ENCODE peak calls at places on chromosomes 3 and 15, in nine cellular contexts. N is GM23338; S is BJ; D is AG04449; L is colonic mucosa; A is pancreas; V is hepatocyte; W is gastrocnemius medialis; R is CD4-positive, CD25-positive, alpha-beta regulatory T cell. T is an unnamed sample.

GRCh38 chr3:175065492-175065891 is 206.4 kb downstream of the NAALADL2 start:
- DNase-seq in A (no peak), S (no peak), R (no peak), D (no peak), W (no peak), L (no peak), N (no peak), V (no peak), T (no peak)

GRCh38 chr15:41559489-41560177 is 621 bp downstream of the TYRO3 start:
- DNase-seq in N (no peak), A (no peak), S (no peak), D (no peak), V (peak), W (no peak), L (peak), R (no peak), T (no peak)

GRCh38 chr15:53918180-53919079 is 59.8 kb upstream of the UNC13C start:
- DNase-seq in W (no peak), L (no peak), D (no peak), N (no peak), A (no peak), R (no peak), V (peak), S (no peak), T (no peak)

GRCh38 chr15:56923174-56923579 is 4.7 kb downstream of the TCF12 start:
- DNase-seq in N (no peak), V (no peak), W (no peak), A (no peak), L (no peak), R (no peak), D (no peak), S (no peak), T (no peak)

GRCh38 chr15:67093146-67093874 is 27.9 kb downstream of the SMAD3 start:
- DNase-seq in R (no peak), L (no peak), A (no peak), N (no peak), W (no peak), S (no peak), D (no peak), V (no peak), T (no peak)

GRCh38 chr15:31442203-31443090 is 115.8 kb downstream of the KLF13 start:
- DNase-seq in N (peak), W (no peak), A (no peak), V (peak), L (peak), R (no peak), S (peak), D (peak), T (peak)

GRCh38 chr3:188170461-188171459 is 16.8 kb downstream of the LPP start:
- DNase-seq in R (peak), L (peak), A (no peak), V (peak), S (no peak), W (no peak), N (no peak), D (no peak), T (no peak)

GRCh38 chr15:92992712-92993111 is 92.6 kb downstream of the CHD2 start:
- DNase-seq in S (no peak), R (no peak), L (no peak), V (no peak), W (peak), N (no peak), A (no peak), D (no peak), T (no peak)

GRCh38 chr15:48144889-48145288 is 24.1 kb downstream of the SLC24A5 start:
- DNase-seq in A (no peak), V (no peak), D (no peak), R (peak), N (no peak), L (no peak), S (no peak), W (no peak), T (no peak)

GRCh38 chr15:42010434-42010833 is 10.4 kb downstream of the PLA2G4E start:
- DNase-seq in N (no peak), L (no peak), D (no peak), A (no peak), V (peak), R (peak), W (no peak), S (no peak), T (no peak)

GRCh38 chr3:138875754-138876664 is 41.3 kb upstream of the PIK3CB start:
- DNase-seq in N (no peak), L (no peak), S (no peak), R (peak), W (no peak), D (no peak), V (peak), A (no peak), T (no peak)

GRCh38 chr3:31610700-31611275 is 78.1 kb downstream of the STT3B start:
- DNase-seq in D (no peak), L (peak), R (no peak), W (no peak), S (no peak), V (peak), N (peak), A (no peak), T (no peak)

GRCh38 chr3:11155341-11156025 is 1.2 kb downstream of the HRH1 start:
- DNase-seq in A (no peak), D (no peak), S (peak), V (peak), L (peak), N (peak), R (peak), W (peak), T (peak)

GRCh38 chr15:80953001-80953952 is 36.3 kb downstream of the MESD start:
- DNase-seq in N (no peak), V (no peak), S (no peak), A (no peak), L (no peak), W (no peak), R (no peak), D (no peak), T (no peak)

GRCh38 chr3:37937156-37937555 is 53.4 kb upstream of the VILL start:
- DNase-seq in N (no peak), L (no peak), D (no peak), V (no peak), A (no peak), S (no peak), R (no peak), W (no peak), T (no peak)

GRCh38 chr3:11435420-11435819 is 163.2 kb downstream of the ATG7 start:
- DNase-seq in R (no peak), V (no peak), L (no peak), A (no peak), N (no peak), W (no peak), D (no peak), S (no peak), T (no peak)

GRCh38 chr3:16808393-16809107 is 76.2 kb upstream of the PLCL2 start:
- DNase-seq in V (no peak), L (no peak), A (no peak), S (no peak), W (no peak), N (no peak), R (no peak), D (no peak), T (no peak)

GRCh38 chr3:78887608-78888011 is 880.2 kb downstream of the ROBO1 start:
- DNase-seq in A (no peak), L (no peak), S (no peak), V (no peak), W (no peak), R (no peak), D (no peak), N (no peak), T (peak)

GRCh38 chr3:186783731-186784515 is 546 bp downstream of the EIF4A2 start:
- DNase-seq in R (peak), N (peak), S (no peak), A (peak), L (peak), V (peak), W (peak), D (no peak), T (no peak)

GRCh38 chr3:72185549-72186484 is 400.9 kb upstream of the PROK2 start:
- DNase-seq in A (no peak), D (peak), L (no peak), R (no peak), S (peak), N (no peak), V (peak), W (no peak), T (no peak)

GRCh38 chr3:183817111-183817510 is 8.3 kb downstream of the MAP6D1 start:
- DNase-seq in D (no peak), S (no peak), N (no peak), A (no peak), R (no peak), W (no peak), L (no peak), V (no peak), T (no peak)

GRCh38 chr3:32873491-32874130 is 55.8 kb downstream of the TRIM71 start:
- DNase-seq in L (no peak), W (no peak), D (no peak), N (no peak), R (no peak), A (no peak), S (no peak), V (no peak), T (no peak)

GRCh38 chr3:45611619-45612018 is 17.1 kb downstream of the LIMD1 start:
- DNase-seq in A (no peak), R (no peak), S (no peak), N (no peak), L (no peak), V (no peak), W (no peak), D (no peak), T (no peak)

GRCh38 chr3:37729119-37729518 is 132.6 kb upstream of the CTDSPL start:
- DNase-seq in S (no peak), R (no peak), N (no peak), V (no peak), D (no peak), W (no peak), A (no peak), L (no peak), T (no peak)

GRCh38 chr15:81106560-81106959 is 27.5 kb upstream of the CFAP161 start:
- DNase-seq in N (peak), R (peak), L (peak), D (peak), W (peak), V (peak), A (no peak), S (peak), T (peak)

GRCh38 chr3:158801200-158801599 is 654 bp upstream of the MFSD1 start:
- DNase-seq in R (peak), A (no peak), L (peak), S (no peak), N (peak), D (no peak), V (peak), W (no peak), T (no peak)

GRCh38 chr3:52810923-52811322 is 16.3 kb downstream of the ITIH3 start:
- DNase-seq in A (no peak), D (no peak), S (no peak), N (no peak), R (no peak), L (no peak), V (no peak), W (no peak), T (no peak)

GRCh38 chr3:157785071-157785826 is 282.0 kb upstream of the VEPH1 start:
- DNase-seq in V (peak), N (peak), R (no peak), S (peak), D (peak), A (no peak), W (peak), L (no peak), T (peak)

GRCh38 chr3:171883257-171883892 is 40.2 kb downstream of the TMEM212 start:
- DNase-seq in S (no peak), V (no peak), N (no peak), W (no peak), D (no peak), R (no peak), L (no peak), A (no peak), T (no peak)

GRCh38 chr15:84721381-84721780 is 5.4 kb upstream of the SEC11A start:
- DNase-seq in L (no peak), A (no peak), N (no peak), D (no peak), S (no peak), V (no peak), R (peak), W (no peak), T (no peak)

GRCh38 chr3:69410301-69410700 is 24.4 kb upstream of the FRMD4B start:
- DNase-seq in A (peak), R (peak), V (peak), S (no peak), N (peak), D (no peak), W (peak), L (peak), T (no peak)

GRCh38 chr15:74529911-74530310 is 11.1 kb upstream of the ARID3B start:
- DNase-seq in S (no peak), W (no peak), D (no peak), L (no peak), V (no peak), R (no peak), A (no peak), N (no peak), T (no peak)

GRCh38 chr3:12470111-12470510 is 14.2 kb upstream of the TSEN2 start:
- DNase-seq in N (no peak), D (no peak), V (no peak), L (no peak), W (no peak), A (no peak), S (no peak), R (no peak), T (no peak)

GRCh38 chr15:56001476-56002078 is 8.2 kb upstream of the NEDD4 start:
- DNase-seq in S (no peak), L (no peak), W (no peak), N (no peak), V (no peak), A (no peak), R (no peak), D (no peak), T (no peak)

DNA sequence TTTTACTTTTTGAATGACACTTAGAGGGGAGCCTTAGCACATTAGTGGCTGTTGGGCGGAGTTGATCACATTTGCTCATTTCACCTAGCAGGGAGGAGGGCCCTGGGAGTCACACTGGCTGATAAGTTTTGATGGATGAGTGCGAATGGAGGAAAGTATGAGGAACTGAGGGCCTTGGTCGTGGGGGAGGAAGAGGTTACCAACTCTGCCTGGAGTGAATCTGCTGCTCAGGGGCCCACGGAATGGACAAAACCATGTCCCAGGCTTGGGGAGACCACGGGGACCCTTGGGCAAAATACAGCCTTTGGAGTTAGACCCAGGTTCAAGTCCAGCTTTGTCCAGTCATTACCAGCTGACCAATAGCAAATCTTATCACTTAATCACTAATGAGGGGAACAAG is 5.1 kb upstream of the FLNB start:
- DNase-seq in V (no peak), L (no peak), N (no peak), S (no peak), R (no peak), D (no peak), A (no peak), W (no peak), T (no peak)
- H3K4me3 ChIP-seq in V (no peak), L (no peak), N (no peak), S (no peak), R (no peak), D (no peak), A (no peak), W (no peak), T (no peak)

DNA sequence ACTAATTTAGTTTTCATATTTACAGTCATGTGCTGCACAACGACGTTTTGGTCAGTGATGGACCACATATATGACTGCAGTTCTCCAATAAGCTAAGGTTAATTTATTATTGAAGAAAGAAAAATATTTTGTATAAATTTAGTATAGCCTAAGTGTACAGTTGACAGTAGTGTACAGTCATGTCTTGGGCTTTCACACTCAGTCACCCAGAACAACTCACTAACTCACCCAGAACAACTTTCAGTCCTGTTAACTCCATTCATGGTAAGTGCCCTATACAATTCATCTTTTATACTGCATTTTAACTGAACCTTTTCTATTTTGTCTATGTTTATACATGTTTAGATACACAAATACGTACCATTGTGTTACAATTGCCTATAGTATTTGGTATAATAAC is 3.8 kb upstream of the GABRR3 start:
- DNase-seq in D (no peak), V (no peak), A (no peak), W (no peak), R (no peak), N (no peak), L (no peak), S (no peak), T (no peak)
- H3K4me3 ChIP-seq in D (no peak), V (no peak), A (no peak), W (no peak), R (peak), N (peak), L (no peak), S (no peak), T (no peak)

GRCh38 chr3:29527251-29527650 is 246.4 kb downstream of the RBMS3 start:
- DNase-seq in V (no peak), R (no peak), W (no peak), N (no peak), A (no peak), D (no peak), L (no peak), S (no peak), T (no peak)

GRCh38 chr3:29520764-29521163 is 239.9 kb downstream of the RBMS3 start:
- DNase-seq in V (no peak), A (no peak), L (no peak), S (no peak), D (no peak), N (no peak), W (no peak), R (no peak), T (no peak)

GRCh38 chr3:29521751-29522150 is 240.9 kb downstream of the RBMS3 start:
- DNase-seq in S (no peak), W (no peak), L (no peak), A (no peak), R (no peak), N (no peak), V (no peak), D (no peak), T (no peak)

DNA sequence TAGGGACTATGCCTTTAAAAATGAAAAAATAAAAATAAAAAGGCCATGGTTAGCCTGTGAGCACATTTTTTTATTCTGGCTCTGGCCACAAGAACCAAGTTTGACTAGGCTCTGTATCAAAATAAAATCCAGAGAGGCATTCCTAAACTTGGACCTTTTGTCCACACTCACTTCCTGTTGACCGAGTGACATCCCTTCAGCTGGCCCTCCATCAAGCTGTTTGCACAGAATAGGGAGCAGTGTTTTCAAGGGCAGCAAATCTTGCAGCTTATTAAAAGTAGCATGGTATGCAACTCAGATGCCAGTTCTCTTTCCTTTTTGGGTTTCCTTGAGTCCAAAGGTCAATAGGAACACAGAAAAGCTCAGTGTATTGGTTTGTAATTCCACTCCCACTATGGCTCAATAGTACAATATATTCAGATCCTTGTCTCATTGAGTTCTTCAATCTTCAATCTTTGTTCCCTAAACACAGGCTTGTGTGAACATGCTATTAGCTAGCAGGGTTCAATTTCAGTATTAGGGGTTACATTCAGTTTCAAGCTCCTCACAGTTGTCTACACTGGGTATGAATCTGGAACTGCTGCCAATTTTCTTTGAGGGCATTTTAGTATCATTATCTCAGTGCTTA is 244.5 kb downstream of the RBMS3 start:
- DNase-seq in R (no peak), V (no peak), L (peak), S (peak), D (no peak), N (no peak), A (peak), W (peak), T (no peak)
- H3K4me3 ChIP-seq in R (no peak), V (no peak), L (no peak), S (no peak), D (no peak), N (no peak), A (no peak), W (no peak), T (no peak)

GRCh38 chr3:130658666-130659065 is 88.0 kb downstream of the PIK3R4 start:
- DNase-seq in N (no peak), W (no peak), S (peak), R (no peak), L (no peak), V (peak), D (peak), A (no peak), T (peak)
- H3K4me3 ChIP-seq in N (no peak), W (no peak), S (no peak), R (no peak), L (no peak), V (no peak), D (no peak), A (no peak), T (no peak)

DNA sequence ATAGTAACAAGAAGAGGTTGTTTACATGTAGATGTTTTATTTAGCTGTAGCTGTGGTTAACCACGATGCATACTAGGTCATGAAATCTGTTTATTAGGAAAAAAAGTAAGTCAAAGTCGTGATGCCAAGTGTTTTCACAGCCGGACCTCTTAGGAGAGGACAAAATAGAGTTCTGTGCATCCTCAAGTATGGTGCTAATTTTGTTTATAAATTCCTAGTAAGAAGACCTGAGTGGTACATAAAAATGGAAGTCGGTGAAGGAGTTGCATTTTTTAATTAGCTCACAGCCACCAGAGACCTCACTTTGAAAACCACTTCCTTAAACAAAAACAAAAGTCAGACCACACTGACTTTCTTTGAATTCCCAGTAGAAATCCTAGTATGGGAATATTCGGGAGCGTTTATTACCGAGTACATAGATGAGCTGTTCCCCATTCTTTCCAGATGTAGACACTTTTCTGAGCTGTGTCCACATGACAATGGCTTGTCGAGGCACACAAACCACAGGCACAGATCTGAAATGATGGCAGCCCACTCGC is 143.6 kb upstream of the UBE2E1 start:
- DNase-seq in R (no peak), N (no peak), D (no peak), A (no peak), L (no peak), S (no peak), V (no peak), W (no peak), T (no peak)
- H3K4me3 ChIP-seq in R (no peak), N (no peak), D (no peak), A (no peak), L (no peak), S (no peak), V (no peak), W (no peak), T (no peak)

DNA sequence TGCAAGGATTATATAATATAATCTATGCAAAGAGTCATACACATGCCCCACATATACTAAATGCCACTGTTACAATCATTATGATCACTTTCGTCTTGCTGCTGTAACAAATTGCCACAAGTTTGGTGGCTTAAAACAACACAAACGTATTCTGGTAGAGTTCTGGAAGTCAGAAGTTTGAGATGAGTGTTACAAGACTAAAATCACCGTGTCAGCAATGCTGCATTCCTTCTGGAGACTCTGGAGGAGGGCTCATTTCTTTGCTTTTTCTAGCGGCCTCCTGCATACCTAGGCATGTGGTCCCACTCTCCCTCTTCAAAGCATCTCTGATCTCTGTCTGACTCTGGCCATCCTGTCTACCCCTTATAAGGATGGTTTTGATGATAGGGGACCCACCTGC is 1.4 kb upstream of the CCDC174 start:
- DNase-seq in W (no peak), A (no peak), S (no peak), D (no peak), V (no peak), R (no peak), L (no peak), N (no peak), T (no peak)
- H3K4me3 ChIP-seq in W (no peak), A (no peak), S (no peak), D (no peak), V (no peak), R (peak), L (no peak), N (no peak), T (no peak)